ENCODE peak calls at places on chromosomes 3 and 15, in four cellular contexts. One of them, this sample, is unnamed.

GRCh38 chr15:85024509-85025336 is 43.1 kb downstream of the PDE8A start:
- DNase-seq in NCI-H446 treated with DMSO at 0.1 percent for 48 hours: no peak
- DNase-seq in right lobe of liver: no peak
- DNase-seq in bronchial epithelial cell: peak; percentile 92
- DNase-seq in this sample: no peak

GRCh38 chr3:48069339-48069738 is 53.1 kb upstream of the MAP4 start:
- DNase-seq in NCI-H446 treated with DMSO at 0.1 percent for 48 hours: no peak
- DNase-seq in right lobe of liver: no peak
- DNase-seq in bronchial epithelial cell: no peak
- DNase-seq in this sample: no peak

GRCh38 chr3:14485981-14486380 is 54.2 kb downstream of the GRIP2 start:
- DNase-seq in NCI-H446 treated with DMSO at 0.1 percent for 48 hours: no peak
- DNase-seq in right lobe of liver: peak; percentile 35
- DNase-seq in bronchial epithelial cell: no peak
- DNase-seq in this sample: no peak

GRCh38 chr3:141795719-141796435 is 32.7 kb downstream of the GRK7 start:
- DNase-seq in NCI-H446 treated with DMSO at 0.1 percent for 48 hours: no peak
- DNase-seq in right lobe of liver: no peak
- DNase-seq in bronchial epithelial cell: peak; percentile 30
- DNase-seq in this sample: peak; percentile 62

GRCh38 chr3:72666444-72666755 is 181.8 kb downstream of the SHQ1 start:
- DNase-seq in NCI-H446 treated with DMSO at 0.1 percent for 48 hours: no peak
- DNase-seq in right lobe of liver: no peak
- DNase-seq in bronchial epithelial cell: no peak
- DNase-seq in this sample: no peak

GRCh38 chr15:40108061-40108854 is 421 bp downstream of the BMF start:
- DNase-seq in NCI-H446 treated with DMSO at 0.1 percent for 48 hours: no peak
- DNase-seq in right lobe of liver: peak; percentile 70
- DNase-seq in bronchial epithelial cell: no peak
- DNase-seq in this sample: no peak

GRCh38 chr3:72345237-72345878 is 502.9 kb downstream of the SHQ1 start:
- DNase-seq in NCI-H446 treated with DMSO at 0.1 percent for 48 hours: no peak
- DNase-seq in right lobe of liver: no peak
- DNase-seq in bronchial epithelial cell: peak; percentile 16
- DNase-seq in this sample: peak; percentile 49

GRCh38 chr15:32838820-32839219 is 121.0 kb downstream of the GREM1 start:
- DNase-seq in NCI-H446 treated with DMSO at 0.1 percent for 48 hours: peak; percentile 39
- DNase-seq in right lobe of liver: no peak
- DNase-seq in bronchial epithelial cell: peak; percentile 63
- DNase-seq in this sample: no peak

GRCh38 chr15:51878446-51879386 is 49.3 kb downstream of the TMOD3 start:
- DNase-seq in NCI-H446 treated with DMSO at 0.1 percent for 48 hours: peak; percentile 33
- DNase-seq in right lobe of liver: no peak
- DNase-seq in bronchial epithelial cell: peak; percentile 74
- DNase-seq in this sample: no peak

GRCh38 chr3:8982509-8982908 is 19.2 kb upstream of the RAD18 start:
- DNase-seq in NCI-H446 treated with DMSO at 0.1 percent for 48 hours: no peak
- DNase-seq in right lobe of liver: no peak
- DNase-seq in bronchial epithelial cell: no peak
- DNase-seq in this sample: no peak

GRCh38 chr15:73781038-73781925 is 28.1 kb upstream of the INSYN1 start:
- DNase-seq in NCI-H446 treated with DMSO at 0.1 percent for 48 hours: no peak
- DNase-seq in right lobe of liver: no peak
- DNase-seq in bronchial epithelial cell: peak; percentile 50
- DNase-seq in this sample: no peak

GRCh38 chr3:44065311-44065710 is 176.4 kb upstream of the TOPAZ1 start:
- DNase-seq in NCI-H446 treated with DMSO at 0.1 percent for 48 hours: peak; percentile 45
- DNase-seq in right lobe of liver: no peak
- DNase-seq in bronchial epithelial cell: peak; percentile 62
- DNase-seq in this sample: no peak

GRCh38 chr3:123071146-123071545 is 4.3 kb downstream of the PDIA5 start:
- DNase-seq in NCI-H446 treated with DMSO at 0.1 percent for 48 hours: peak; percentile 26
- DNase-seq in right lobe of liver: no peak
- DNase-seq in bronchial epithelial cell: no peak
- DNase-seq in this sample: no peak

GRCh38 chr3:78041486-78041885 is 1001.6 kb downstream of the ROBO2 start:
- DNase-seq in NCI-H446 treated with DMSO at 0.1 percent for 48 hours: peak; percentile 2
- DNase-seq in right lobe of liver: no peak
- DNase-seq in bronchial epithelial cell: peak; percentile 15
- DNase-seq in this sample: no peak

GRCh38 chr3:140995881-140996280 is 54.2 kb downstream of the SLC25A36 start:
- DNase-seq in NCI-H446 treated with DMSO at 0.1 percent for 48 hours: peak; percentile 10
- DNase-seq in right lobe of liver: no peak
- DNase-seq in bronchial epithelial cell: no peak
- DNase-seq in this sample: no peak

GRCh38 chr15:60397772-60398445 is at the start of gene ANXA2:
- DNase-seq in NCI-H446 treated with DMSO at 0.1 percent for 48 hours: peak; percentile 70
- DNase-seq in right lobe of liver: peak; percentile 85
- DNase-seq in bronchial epithelial cell: peak; percentile 70
- DNase-seq in this sample: peak; percentile 51

GRCh38 chr3:150172356-150172755 is 201.7 kb upstream of the PFN2 start:
- DNase-seq in NCI-H446 treated with DMSO at 0.1 percent for 48 hours: no peak
- DNase-seq in right lobe of liver: no peak
- DNase-seq in bronchial epithelial cell: no peak
- DNase-seq in this sample: no peak